ENCODE peak calls at places on chromosomes 16 and 17, in four cellular contexts. Y is GDM1, S is activated B cell treated with CpG ODN at 0.5 μM for 24 hours, K is GM18507. I is an unnamed sample.

GRCh38 chr16:71311553-71312158 is 22.5 kb upstream of the CMTR2 start:
- DNase-seq in Y (no peak), S (no peak), K (no peak), I (no peak)

GRCh38 chr16:69872888-69873287 is 78.2 kb upstream of the CLEC18A start:
- DNase-seq in Y (no peak), S (no peak), K (no peak), I (no peak)

GRCh38 chr17:57915532-57915931 is 39.7 kb downstream of the CUEDC1 start:
- DNase-seq in Y (no peak), S (no peak), K (no peak), I (no peak)

GRCh38 chr16:88292007-88292940 is 90.5 kb upstream of the ZNF469 start:
- DNase-seq in Y (no peak), S (no peak), K (no peak), I (no peak)

GRCh38 chr16:15906439-15906838 is 18.0 kb upstream of the CEP20 start:
- DNase-seq in Y (no peak), S (no peak), K (no peak), I (no peak)

GRCh38 chr17:7502987-7503386 is 18.8 kb downstream of the POLR2A start:
- DNase-seq in Y (no peak), S (no peak), K (no peak), I (no peak)

GRCh38 chr16:63877401-63877800 is 1244.5 kb downstream of the CDH11 start:
- DNase-seq in Y (no peak), S (no peak), K (no peak), I (no peak)

GRCh38 chr17:35788504-35788998 is 6.9 kb downstream of the MMP28 start:
- DNase-seq in Y (no peak), S (no peak), K (no peak), I (no peak)

GRCh38 chr17:48107137-48108055 is at the start of gene SNX11:
- DNase-seq in Y (peak), S (peak), K (peak), I (peak)

GRCh38 chr17:79899584-79899983 is 60.3 kb upstream of the CBX4 start:
- DNase-seq in Y (no peak), S (no peak), K (no peak), I (no peak)

GRCh38 chr17:19773534-19773933 is 25.4 kb upstream of the ALDH3A1 start:
- DNase-seq in Y (no peak), S (no peak), K (no peak), I (no peak)

GRCh38 chr17:80260791-80261158 is at the start of gene RNF213:
- DNase-seq in Y (peak), S (peak), K (no peak), I (no peak)

GRCh38 chr16:2056681-2057407 is 9.1 kb downstream of the TSC2 start:
- DNase-seq in Y (peak), S (no peak), K (no peak), I (no peak)

GRCh38 chr17:68198931-68199836 is 48.7 kb upstream of the AMZ2 start:
- DNase-seq in Y (no peak), S (peak), K (no peak), I (no peak)

GRCh38 chr16:11138769-11139623 is 117.0 kb downstream of the SOCS1 start:
- DNase-seq in Y (no peak), S (no peak), K (no peak), I (no peak)

GRCh38 chr16:76428858-76429257 is 151.7 kb downstream of the CNTNAP4 start:
- DNase-seq in Y (no peak), S (no peak), K (no peak), I (no peak)

I was measured in GM12864.